ENCODE peak calls at places on chromosomes 4 and X, in six cellular contexts. O, R, M, I, W and S are unnamed samples.

GRCh38 chr4:160353548-160353947 is 1250.7 kb downstream of the RAPGEF2 start:
- DNase-seq in O (no peak), R (no peak), M (no peak), I (no peak), W (no peak), S (no peak)

GRCh38 chrX:2147928-2148327 is 352.8 kb downstream of the DHRSX start:
- DNase-seq in O (no peak), R (no peak), M (no peak), I (no peak), W (no peak), S (no peak)

GRCh38 chr4:145736241-145736831 is 56.4 kb downstream of the C4orf51 start:
- DNase-seq in O (no peak), R (peak), M (no peak), I (no peak), W (no peak), S (no peak)

GRCh38 chr4:124970011-124970410 is 257.5 kb upstream of the ANKRD50 start:
- DNase-seq in O (peak), R (no peak), M (no peak), I (no peak), W (no peak), S (no peak)

GRCh38 chr4:185227713-185228278 is 18.4 kb downstream of the SNX25 start:
- DNase-seq in O (no peak), R (no peak), M (no peak), I (no peak), W (no peak), S (no peak)

GRCh38 chrX:130264573-130264972 is 4.1 kb downstream of the ZNF280C start:
- DNase-seq in O (no peak), R (no peak), M (no peak), I (no peak), W (no peak), S (no peak)

GRCh38 chrX:135436966-135437866 is 15.5 kb downstream of the SMIM10L2A start:
- DNase-seq in O (no peak), R (no peak), M (no peak), I (no peak), W (no peak), S (no peak)

GRCh38 chr4:3492741-3493719 is 29.9 kb downstream of the DOK7 start:
- DNase-seq in O (no peak), R (no peak), M (no peak), I (no peak), W (no peak), S (no peak)

GRCh38 chr4:153223935-153224334 is 19.7 kb downstream of the TRIM2 start:
- DNase-seq in O (peak), R (peak), M (no peak), I (no peak), W (no peak), S (no peak)

GRCh38 chr4:1168291-1169031 is 3.9 kb downstream of the SPON2 start:
- DNase-seq in O (no peak), R (no peak), M (no peak), I (no peak), W (no peak), S (no peak)

GRCh38 chrX:8284131-8284530 is 113.1 kb upstream of the VCX2 start:
- DNase-seq in O (peak), R (no peak), M (no peak), I (no peak), W (no peak), S (no peak)

GRCh38 chr4:141899541-141899940 is 263.2 kb downstream of the IL15 start:
- DNase-seq in O (no peak), R (no peak), M (no peak), I (no peak), W (no peak), S (no peak)

GRCh38 chr4:75800972-75801371 is 76.6 kb downstream of the USO1 start:
- DNase-seq in O (peak), R (no peak), M (no peak), I (no peak), W (no peak), S (no peak)

GRCh38 chrX:17544831-17545230 is 169.8 kb downstream of the NHS start:
- DNase-seq in O (no peak), R (no peak), M (no peak), I (no peak), W (no peak), S (no peak)

GRCh38 chrX:12439396-12439795 is 301.1 kb downstream of the FRMPD4 start:
- DNase-seq in O (no peak), R (no peak), M (no peak), I (no peak), W (no peak), S (no peak)

GRCh38 chr4:90099795-90100194 is 27.4 kb upstream of the CCSER1 start:
- DNase-seq in O (no peak), R (no peak), M (no peak), I (no peak), W (no peak), S (no peak)

GRCh38 chr4:168398589-168398988 is 80.0 kb upstream of the DDX60 start:
- DNase-seq in O (no peak), R (no peak), M (no peak), I (no peak), W (no peak), S (no peak)

GRCh38 chr4:181006509-181007290 is 1236.5 kb upstream of the TENM3 start:
- DNase-seq in O (peak), R (peak), M (no peak), I (no peak), W (no peak), S (no peak)

GRCh38 chr4:87375719-87376291 is 15.2 kb downstream of the HSD17B11 start:
- DNase-seq in O (peak), R (peak), M (no peak), I (no peak), W (no peak), S (no peak)

GRCh38 chrX:133776072-133776471 is 209.3 kb downstream of the GPC3 start:
- DNase-seq in O (no peak), R (peak), M (peak), I (peak), W (peak), S (no peak)

GRCh38 chr4:28636971-28637370 is 1776.3 kb downstream of the STIM2 start:
- DNase-seq in O (peak), R (no peak), M (no peak), I (no peak), W (no peak), S (no peak)

GRCh38 chr4:684611-685010 is 4.3 kb downstream of the SLC49A3 start:
- DNase-seq in O (no peak), R (no peak), M (no peak), I (no peak), W (no peak), S (no peak)

GRCh38 chrX:71935542-71935941 is 24.9 kb downstream of the NHSL2 start:
- DNase-seq in O (no peak), R (no peak), M (no peak), I (no peak), W (no peak), S (no peak)

GRCh38 chr4:126851391-126851790 is 781.4 kb upstream of the INTU start:
- DNase-seq in O (peak), R (peak), M (no peak), I (no peak), W (no peak), S (no peak)